ENCODE peak calls at places on chromosomes 4 and X, in four cellular contexts. X is CD8-positive, alpha-beta memory T cell; H is aorta; I is mucosa of descending colon. F is an unnamed sample.

GRCh38 chr4:30718021-30718888 is 1.9 kb upstream of the PCDH7 start:
- DNase-seq in X (no peak), H (peak; percentile 92), I (peak; percentile 23), F (no peak)

GRCh38 chrX:1134156-1134555 is 78.3 kb downstream of the CRLF2 start:
- DNase-seq in H (no peak), X (no peak), I (no peak), F (no peak)

GRCh38 chr4:80115368-80116181 is 42.5 kb upstream of the ANTXR2 start:
- DNase-seq in X (no peak), I (no peak), H (no peak), F (no peak)

GRCh38 chr4:5884804-5885203 is 8.1 kb downstream of the CRMP1 start:
- DNase-seq in H (no peak), X (no peak), I (no peak), F (no peak)

GRCh38 chr4:21656832-21657231 is 291.7 kb downstream of the KCNIP4 start:
- DNase-seq in X (no peak), H (no peak), I (no peak), F (no peak)

GRCh38 chr4:166091146-166091545 is 218.1 kb downstream of the TLL1 start:
- DNase-seq in X (no peak), H (no peak), I (no peak), F (no peak)

GRCh38 chrX:8433296-8434094 is 31.1 kb upstream of the VCX3B start:
- DNase-seq in H (no peak), X (no peak), I (peak; percentile 9), F (no peak)

GRCh38 chrX:148500428-148501120 is at the start of gene AFF2:
- DNase-seq in I (peak; percentile 18), X (peak; percentile 33), H (peak; percentile 78), F (peak; percentile 34)

GRCh38 chrX:130093271-130093670 is 17.0 kb downstream of the ELF4 start:
- DNase-seq in H (no peak), X (no peak), I (no peak), F (no peak)

GRCh38 chr4:172740434-172740833 is 428.2 kb upstream of the GALNT7 start:
- DNase-seq in H (no peak), X (no peak), I (no peak), F (no peak)

GRCh38 chrX:443676-444210 is 57.0 kb upstream of the PPP2R3B start:
- DNase-seq in I (no peak), H (peak; percentile 27), X (no peak), F (no peak)

GRCh38 chr4:78922207-78922606 is 17.0 kb downstream of the PAQR3 start:
- DNase-seq in H (no peak), I (no peak), X (no peak), F (no peak)

GRCh38 chrX:55488559-55489314 is 911 bp downstream of the USP51 start:
- DNase-seq in X (peak; percentile 77), I (peak; percentile 58), H (peak; percentile 86), F (peak; percentile 66)

GRCh38 chrX:40644175-40644574 is 3.2 kb downstream of the CXorf38 start:
- DNase-seq in I (no peak), X (no peak), H (no peak), F (no peak)

GRCh38 chr4:26220704-26221103 is 100.1 kb upstream of the RBPJ start:
- DNase-seq in I (no peak), X (no peak), H (no peak), F (no peak)

GRCh38 chr4:3781193-3781886 is 15.2 kb downstream of the ADRA2C start:
- DNase-seq in X (no peak), I (no peak), H (no peak), F (no peak)

GRCh38 chr4:110962616-110963015 is 339.7 kb upstream of the PITX2 start:
- DNase-seq in H (no peak), I (no peak), X (no peak), F (no peak)

GRCh38 chr4:2076908-2077534 is 17.9 kb downstream of the NAT8L start:
- DNase-seq in H (peak; percentile 44), I (no peak), X (no peak), F (no peak)

GRCh38 chr4:145909773-145910172 is 28.9 kb downstream of the ZNF827 start:
- DNase-seq in X (no peak), H (no peak), I (peak; percentile 85), F (no peak)

GRCh38 chr4:173573286-173573685 is 43.3 kb upstream of the HAND2 start:
- DNase-seq in I (no peak), H (no peak), X (no peak), F (no peak)

GRCh38 chrX:41050359-41050758 is 34.9 kb upstream of the USP9X start:
- DNase-seq in H (no peak), X (no peak), I (no peak), F (no peak)

GRCh38 chr4:7904942-7905341 is 34.7 kb downstream of the AFAP1 start:
- DNase-seq in X (no peak), H (no peak), I (no peak), F (no peak)

GRCh38 chr4:7906171-7906581 is 33.5 kb downstream of the AFAP1 start:
- DNase-seq in I (no peak), X (no peak), H (no peak), F (no peak)

GRCh38 chr4:7908668-7909067 is 31.0 kb downstream of the AFAP1 start:
- DNase-seq in I (no peak), X (no peak), H (no peak), F (no peak)

GRCh38 chr4:7905461-7905915 is 34.2 kb downstream of the AFAP1 start:
- DNase-seq in X (no peak), I (no peak), H (no peak), F (no peak)

DNA sequence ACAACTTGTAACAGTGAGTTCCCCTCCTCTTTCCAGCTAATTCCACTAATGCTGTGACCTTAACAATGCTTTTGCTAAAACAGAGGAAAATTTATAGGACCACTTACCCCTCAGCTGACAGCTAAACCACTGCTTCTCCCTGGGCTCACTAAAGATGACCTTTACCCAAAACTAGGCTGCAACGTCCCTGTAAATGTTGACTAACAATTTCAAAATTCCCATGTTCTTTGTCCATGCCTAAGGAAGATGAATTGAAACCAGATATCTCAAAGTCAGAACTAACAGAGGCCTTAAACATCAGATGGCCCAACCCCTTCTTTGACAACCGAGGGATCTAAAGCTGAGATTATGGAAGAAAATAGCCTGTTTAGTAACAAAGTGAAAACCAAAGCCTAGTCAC is 32.5 kb downstream of the AFAP1 start:
- DNase-seq in H (no peak), I (no peak), X (no peak), F (no peak)
- H3K4me1 ChIP-seq in H (peaks cover 5% of the 10 kb centered on the region), I (peaks cover 3% of the 10 kb centered on the region), X (peaks cover 3% of the 10 kb centered on the region), F (peaks cover 21% of the 10 kb centered on the region)

GRCh38 chr4:48203819-48204218 is 65.8 kb downstream of the TEC start:
- DNase-seq in H (no peak), I (no peak), X (no peak), F (no peak)
- H3K4me1 ChIP-seq in H (no peaks in the 10 kb centered on the region), I (no peaks in the 10 kb centered on the region), X (no peaks in the 10 kb centered on the region), F (no peaks in the 10 kb centered on the region)

GRCh38 chrX:2485460-2485753 is 15.4 kb downstream of the DHRSX start:
- DNase-seq in H (no peak), X (no peak), I (no peak), F (no peak)

GRCh38 chrX:2484721-2485459 is 15.9 kb downstream of the DHRSX start:
- DNase-seq in I (no peak), H (no peak), X (no peak), F (no peak)

GRCh38 chrX:2487366-2487765 is 13.4 kb downstream of the DHRSX start:
- DNase-seq in H (no peak), I (no peak), X (no peak), F (no peak)

GRCh38 chrX:2485789-2486345 is 14.9 kb downstream of the DHRSX start:
- DNase-seq in H (no peak), I (no peak), X (no peak), F (no peak)

DNA sequence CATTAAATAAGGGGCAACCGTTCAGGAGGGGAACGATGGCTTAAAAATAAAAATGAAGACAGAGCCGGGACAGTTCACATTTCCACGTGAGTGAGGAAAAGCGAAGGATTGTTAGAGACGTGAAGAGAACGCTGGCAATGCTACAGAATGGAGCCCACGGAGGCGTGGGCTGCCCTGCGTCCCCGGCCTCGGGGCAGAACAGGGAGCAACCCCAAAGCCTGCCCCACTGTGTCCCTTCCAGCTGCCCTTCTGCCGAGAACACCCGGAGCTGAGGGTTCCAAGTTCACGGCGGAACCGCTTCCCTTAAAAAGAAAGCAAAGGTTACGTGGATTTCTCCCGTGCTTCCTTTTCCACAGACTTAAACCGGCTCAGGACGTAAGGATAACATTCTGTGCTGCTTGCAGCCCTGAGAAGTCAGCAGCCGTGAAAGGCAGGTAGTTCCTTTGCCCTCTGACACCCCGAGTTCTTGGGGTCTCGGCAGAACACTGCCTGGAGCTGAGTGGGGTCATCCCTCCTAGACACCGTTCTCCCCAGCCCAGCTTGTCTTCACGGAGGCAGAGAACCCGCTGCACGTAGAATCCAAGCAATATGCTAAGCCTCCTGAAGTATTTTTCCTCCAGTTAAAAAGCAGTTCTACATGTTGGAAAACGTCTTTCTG is 14.2 kb downstream of the DHRSX start:
- DNase-seq in H (no peak), I (no peak), X (no peak), F (no peak)
- H3K4me1 ChIP-seq in H (no peaks in the 10 kb centered on the region), I (no peaks in the 10 kb centered on the region), X (no peaks in the 10 kb centered on the region), F (no peaks in the 10 kb centered on the region)

GRCh38 chr4:37365888-37366287 is 121.3 kb downstream of the NWD2 start:
- DNase-seq in I (no peak), H (no peak), X (no peak), F (no peak)

GRCh38 chr4:37370052-37370451 is 125.5 kb downstream of the NWD2 start:
- DNase-seq in I (no peak), X (no peak), H (no peak), F (no peak)
- H3K4me1 ChIP-seq in I (no peaks in the 10 kb centered on the region), X (no peaks in the 10 kb centered on the region), H (no peaks in the 10 kb centered on the region), F (no peaks in the 10 kb centered on the region)

DNA sequence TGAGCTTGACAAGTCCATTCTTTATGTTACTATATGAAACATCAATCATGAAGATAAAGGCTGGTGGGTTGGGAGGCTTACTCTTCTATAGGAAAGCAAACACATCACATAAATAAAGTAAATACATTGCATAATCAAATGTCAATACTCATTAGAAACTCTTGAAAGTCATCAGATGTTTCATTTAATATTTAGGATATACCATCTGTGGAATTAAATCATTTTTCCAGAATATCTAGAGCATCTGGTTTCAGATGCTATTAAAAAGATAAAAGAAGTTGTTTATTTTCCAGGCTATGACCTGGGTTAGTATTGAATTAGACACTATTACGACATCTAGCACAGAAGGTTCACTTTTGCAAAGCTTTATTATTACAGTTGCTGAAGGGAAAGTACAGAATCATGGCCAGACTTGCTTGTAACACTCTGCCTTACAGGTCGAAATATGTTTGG is 72.6 kb downstream of the METTL14 start:
- DNase-seq in H (no peak), X (no peak), I (no peak), F (no peak)
- H3K4me1 ChIP-seq in H (peaks cover 2% of the 10 kb centered on the region), X (no peaks in the 10 kb centered on the region), I (peaks cover 2% of the 10 kb centered on the region), F (no peaks in the 10 kb centered on the region)

DNA sequence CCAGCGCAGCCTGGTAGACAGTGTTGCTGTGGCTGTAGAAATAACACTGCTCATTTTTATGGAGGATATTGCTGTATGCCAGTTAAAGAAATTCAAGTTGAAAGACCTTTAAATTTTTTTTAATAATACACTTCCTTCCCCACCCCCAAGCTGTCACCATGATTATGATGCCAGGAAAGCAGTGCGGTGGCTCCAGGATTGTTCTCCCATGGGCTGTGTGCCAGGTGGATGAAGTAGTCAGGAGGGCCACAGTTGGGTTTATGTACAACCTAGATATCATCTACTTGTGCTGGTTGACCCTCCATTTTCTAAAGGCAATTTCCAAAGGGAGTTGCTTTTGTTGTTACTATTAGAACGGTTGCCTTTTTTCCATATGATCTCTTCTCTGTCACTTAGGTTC is 136.6 kb downstream of the AFF1 start:
- DNase-seq in H (no peak), I (peak; percentile 48), X (no peak), F (no peak)
- H3K4me1 ChIP-seq in H (peaks cover 2% of the 10 kb centered on the region), I (peaks cover 24% of the 10 kb centered on the region), X (peaks cover 14% of the 10 kb centered on the region), F (peaks cover 21% of the 10 kb centered on the region)

GRCh38 chr4:151472711-151473110 is 63.7 kb downstream of the FHIP1A start:
- DNase-seq in I (no peak), X (no peak), H (no peak), F (no peak)
- H3K4me1 ChIP-seq in I (no peaks in the 10 kb centered on the region), X (no peaks in the 10 kb centered on the region), H (no peaks in the 10 kb centered on the region), F (no peaks in the 10 kb centered on the region)

GRCh38 chr4:41176357-41176756 is 38.0 kb downstream of the APBB2 start:
- DNase-seq in X (no peak), H (no peak), I (no peak), F (no peak)
- H3K4me1 ChIP-seq in X (no peaks in the 10 kb centered on the region), H (peaks cover 9% of the 10 kb centered on the region), I (peaks cover 9% of the 10 kb centered on the region), F (no peaks in the 10 kb centered on the region)